ENCODE peak calls at places on chromosomes 3 and 15, in eight cellular contexts. F, W, C, E, K, B, V and N are unnamed samples.

GRCh38 chr3:194377708-194378107 is 8.2 kb upstream of the LRRC15 start:
- DNase-seq in F (peak), W (no peak), C (no peak), E (no peak), K (no peak), B (no peak), V (no peak), N (no peak)

GRCh38 chr3:136532766-136533165 is 219.4 kb downstream of the STAG1 start:
- DNase-seq in F (no peak), W (no peak), C (no peak), E (no peak), K (no peak), B (no peak), V (no peak), N (no peak)

GRCh38 chr3:132029182-132029902 is 5.5 kb downstream of the CPNE4 start:
- DNase-seq in F (peak), W (peak), C (peak), E (peak), K (peak), B (peak), V (peak), N (peak)

GRCh38 chr3:23992051-23992628 is 47.1 kb downstream of the NR1D2 start:
- DNase-seq in F (peak), W (peak), C (no peak), E (peak), K (peak), B (no peak), V (peak), N (no peak)

GRCh38 chr3:196962108-196962929 is 6.3 kb downstream of the PIGZ start:
- DNase-seq in F (no peak), W (no peak), C (no peak), E (no peak), K (no peak), B (no peak), V (no peak), N (no peak)

GRCh38 chr3:153221748-153222162 is 59.7 kb downstream of the RAP2B start:
- DNase-seq in F (peak), W (peak), C (peak), E (peak), K (peak), B (no peak), V (peak), N (peak)

GRCh38 chr15:65576669-65577068 is 34.3 kb downstream of the INTS14 start:
- DNase-seq in F (peak), W (peak), C (no peak), E (peak), K (peak), B (no peak), V (no peak), N (no peak)

GRCh38 chr3:143000525-143000924 is 845 bp upstream of the U2SURP start:
- DNase-seq in F (peak), W (peak), C (peak), E (peak), K (no peak), B (no peak), V (peak), N (peak)

GRCh38 chr3:151301787-151302186 is 14.8 kb downstream of the GPR87 start:
- DNase-seq in F (peak), W (peak), C (no peak), E (peak), K (no peak), B (no peak), V (no peak), N (no peak)

GRCh38 chr15:25900901-25901300 is 37.8 kb upstream of the ATP10A start:
- DNase-seq in F (peak), W (no peak), C (no peak), E (peak), K (no peak), B (no peak), V (no peak), N (peak)

GRCh38 chr3:43394071-43394501 is 107.7 kb downstream of the SNRK start:
- DNase-seq in F (peak), W (peak), C (no peak), E (peak), K (peak), B (no peak), V (peak), N (no peak)

GRCh38 chr15:90099868-90100854 is 2.1 kb downstream of the IDH2 start:
- DNase-seq in F (peak), W (peak), C (no peak), E (peak), K (no peak), B (peak), V (no peak), N (no peak)

GRCh38 chr15:74295800-74296199 is 59.7 kb downstream of the CCDC33 start:
- DNase-seq in F (no peak), W (no peak), C (peak), E (no peak), K (no peak), B (no peak), V (peak), N (no peak)

GRCh38 chr15:31474059-31474868 is 147.6 kb downstream of the KLF13 start:
- DNase-seq in F (no peak), W (no peak), C (no peak), E (no peak), K (no peak), B (no peak), V (no peak), N (no peak)

GRCh38 chr15:82045179-82045891 is 483 bp downstream of the MEX3B start:
- DNase-seq in F (peak), W (peak), C (no peak), E (peak), K (peak), B (peak), V (peak), N (peak)

GRCh38 chr3:24155291-24155690 is 210.2 kb downstream of the NR1D2 start:
- DNase-seq in F (no peak), W (no peak), C (no peak), E (no peak), K (no peak), B (no peak), V (no peak), N (no peak)

GRCh38 chr3:45955017-45955647 is 11.9 kb downstream of the CXCR6 start:
- DNase-seq in F (no peak), W (no peak), C (no peak), E (no peak), K (no peak), B (no peak), V (no peak), N (no peak)

GRCh38 chr3:48016336-48016973 is at the start of gene MAP4:
- DNase-seq in F (peak), W (no peak), C (peak), E (peak), K (peak), B (no peak), V (no peak), N (no peak)

GRCh38 chr3:114452176-114452744 is 158.4 kb downstream of the TIGIT start:
- DNase-seq in F (no peak), W (no peak), C (no peak), E (peak), K (peak), B (peak), V (no peak), N (no peak)

GRCh38 chr3:168858327-168858726 is 762.6 kb upstream of the GOLIM4 start:
- DNase-seq in F (no peak), W (no peak), C (no peak), E (no peak), K (no peak), B (no peak), V (no peak), N (no peak)

GRCh38 chr3:115156255-115156654 is 9.2 kb upstream of the ZBTB20 start:
- DNase-seq in F (no peak), W (no peak), C (no peak), E (no peak), K (no peak), B (no peak), V (peak), N (no peak)

GRCh38 chr3:122773856-122774535 is 19.6 kb downstream of the HSPBAP1 start:
- DNase-seq in F (no peak), W (no peak), C (no peak), E (no peak), K (no peak), B (peak), V (no peak), N (no peak)

GRCh38 chr15:57732526-57733331 is 26.2 kb downstream of the POLR2M start:
- DNase-seq in F (peak), W (peak), C (peak), E (peak), K (peak), B (peak), V (peak), N (peak)

GRCh38 chr3:102195198-102195948 is 239.4 kb upstream of the ZPLD1 start:
- DNase-seq in F (no peak), W (no peak), C (no peak), E (no peak), K (no peak), B (no peak), V (no peak), N (no peak)

GRCh38 chr3:74302959-74303358 is 311.5 kb downstream of the CNTN3 start:
- DNase-seq in F (no peak), W (no peak), C (no peak), E (no peak), K (no peak), B (no peak), V (no peak), N (no peak)

GRCh38 chr15:95495033-95495541 is 835.4 kb upstream of the NR2F2 start:
- DNase-seq in F (peak), W (no peak), C (no peak), E (no peak), K (no peak), B (no peak), V (no peak), N (peak)

GRCh38 chr15:52492132-52492531 is 36.5 kb downstream of the MYO5A start:
- DNase-seq in F (no peak), W (no peak), C (no peak), E (no peak), K (peak), B (no peak), V (no peak), N (no peak)

GRCh38 chr3:149180057-149180573 is 41.5 kb downstream of the CP start:
- DNase-seq in F (peak), W (peak), C (peak), E (peak), K (peak), B (no peak), V (no peak), N (peak)

GRCh38 chr3:154273381-154273780 is 50.9 kb downstream of the DHX36 start:
- DNase-seq in F (no peak), W (no peak), C (no peak), E (no peak), K (no peak), B (no peak), V (no peak), N (no peak)

GRCh38 chr3:184812845-184813157 is 835 bp downstream of the VPS8 start:
- DNase-seq in F (peak), W (no peak), C (no peak), E (no peak), K (no peak), B (no peak), V (no peak), N (no peak)

GRCh38 chr15:39363761-39364586 is 216.9 kb upstream of the THBS1 start:
- DNase-seq in F (peak), W (no peak), C (no peak), E (no peak), K (peak), B (no peak), V (no peak), N (no peak)

DNA sequence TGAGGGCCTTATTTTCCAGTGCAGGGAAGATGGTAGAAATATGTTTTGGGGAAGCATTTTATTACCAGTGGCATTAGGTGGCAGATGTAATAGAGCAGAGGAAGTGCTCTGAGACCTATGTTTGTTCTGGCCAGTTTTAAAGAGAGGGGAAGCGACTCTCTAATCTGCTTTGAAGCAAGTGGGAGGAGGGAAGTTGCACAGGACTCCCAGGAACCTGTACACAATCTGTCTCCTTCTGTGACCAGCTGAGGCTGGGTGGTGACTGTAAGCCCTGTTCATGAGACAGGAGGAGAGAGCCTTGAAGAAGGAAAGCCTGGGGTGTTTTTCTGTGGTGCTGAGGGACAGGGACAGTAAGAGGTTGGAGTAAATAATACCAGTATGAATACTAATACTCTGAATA is 60.5 kb downstream of the LPP start:
- DNase-seq in F (no peak), W (peak), C (no peak), E (no peak), K (no peak), B (peak), V (no peak), N (no peak)
- H3K4me2 ChIP-seq in F (no peak), W (no peak), C (no peak), E (peak), K (no peak), B (peak), V (no peak), N (no peak)

DNA sequence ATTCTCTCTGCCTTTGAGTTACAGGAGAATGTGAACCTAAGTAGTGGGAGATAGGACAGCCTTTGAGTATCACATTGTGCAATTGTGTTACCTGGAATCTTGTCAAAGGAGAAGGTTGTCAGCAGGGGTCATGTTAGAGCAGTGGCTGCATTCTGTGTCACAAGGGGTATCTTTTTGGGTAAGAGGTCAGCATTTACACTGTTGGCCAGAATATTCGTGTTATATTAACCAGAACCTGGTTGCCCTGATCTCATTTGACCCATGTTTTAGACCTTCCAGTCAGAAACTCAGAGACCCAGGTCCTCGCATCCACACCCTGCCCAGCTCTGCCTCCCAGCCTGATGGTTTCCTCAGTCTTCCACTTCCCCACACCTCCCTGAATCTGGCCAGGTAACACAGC is 27.3 kb downstream of the HDC start:
- DNase-seq in F (no peak), W (no peak), C (no peak), E (no peak), K (no peak), B (no peak), V (no peak), N (no peak)
- H3K27ac ChIP-seq in F (no peak), W (no peak), C (no peak), E (no peak), K (no peak), B (no peak), V (no peak), N (no peak)

GRCh38 chr3:3665546-3665945 is 133.7 kb upstream of the LRRN1 start:
- DNase-seq in F (no peak), W (no peak), C (no peak), E (no peak), K (no peak), B (no peak), V (peak), N (no peak)
- H3K4me2 ChIP-seq in F (no peak), W (no peak), C (no peak), E (no peak), K (no peak), B (no peak), V (no peak), N (no peak)

GRCh38 chr15:48005921-48006541 is 114.8 kb upstream of the SLC24A5 start:
- DNase-seq in F (peak), W (no peak), C (no peak), E (no peak), K (no peak), B (no peak), V (peak), N (no peak)
- H3K27ac ChIP-seq in F (no peak), W (no peak), C (no peak), E (no peak), K (no peak), B (no peak), V (no peak), N (no peak)